ENCODE peak calls at places on chromosomes 11 and 22, in nine cellular contexts. S, G, U, X, D, Y, F, N and P are unnamed samples.

GRCh38 chr11:80831374-80831773 is 1390.5 kb upstream of the TENM4 start:
- DNase-seq in S (no peak), G (no peak), U (no peak), X (no peak), D (no peak), Y (no peak), F (no peak), N (no peak), P (no peak)

GRCh38 chr22:33659423-33659822 is 260.9 kb downstream of the LARGE1 start:
- DNase-seq in S (peak; percentile 27), G (no peak), U (no peak), X (no peak), D (no peak), Y (peak; percentile 3), F (no peak), N (no peak), P (no peak)

GRCh38 chr22:45994516-45995404 is 17.8 kb upstream of the WNT7B start:
- DNase-seq in S (peak; percentile 72), G (peak; percentile 23), U (peak; percentile 60), X (no peak), D (no peak), Y (peak; percentile 48), F (peak; percentile 51), N (peak; percentile 94), P (peak; percentile 77)

GRCh38 chr11:73743045-73743444 is 17.8 kb downstream of the RAB6A start:
- DNase-seq in S (no peak), G (no peak), U (no peak), X (no peak), D (no peak), Y (no peak), F (no peak), N (no peak), P (no peak)

GRCh38 chr22:24141586-24141985 is 39.7 kb upstream of the SUSD2 start:
- DNase-seq in S (no peak), G (no peak), U (no peak), X (no peak), D (no peak), Y (peak; percentile 30), F (no peak), N (peak; percentile 70), P (peak; percentile 59)

GRCh38 chr22:30195245-30196140 is 51.1 kb downstream of the LIF start:
- DNase-seq in S (peak; percentile 26), G (no peak), U (no peak), X (no peak), D (no peak), Y (no peak), F (no peak), N (no peak), P (no peak)

GRCh38 chr11:46414466-46414796 is 22.9 kb upstream of the CHRM4 start:
- DNase-seq in S (no peak), G (peak; percentile 98), U (no peak), X (no peak), D (no peak), Y (no peak), F (no peak), N (no peak), P (no peak)

GRCh38 chr11:87263979-87264378 is 226.2 kb downstream of the TMEM135 start:
- DNase-seq in S (no peak), G (no peak), U (no peak), X (no peak), D (no peak), Y (no peak), F (no peak), N (no peak), P (no peak)

GRCh38 chr11:38302564-38302963 is 1704.5 kb upstream of the RAG2 start:
- DNase-seq in S (no peak), G (no peak), U (no peak), X (no peak), D (no peak), Y (no peak), F (no peak), N (no peak), P (no peak)

GRCh38 chr11:66981976-66982578 is 7.0 kb downstream of the C11orf86 start:
- DNase-seq in S (peak; percentile 92), G (peak; percentile 84), U (no peak), X (peak; percentile 37), D (peak; percentile 75), Y (peak; percentile 89), F (peak; percentile 83), N (no peak), P (peak; percentile 26)

GRCh38 chr22:42686756-42687491 is 33.7 kb downstream of the A4GALT start:
- DNase-seq in S (no peak), G (no peak), U (no peak), X (no peak), D (no peak), Y (no peak), F (no peak), N (no peak), P (no peak)

GRCh38 chr11:43736502-43737193 is 56.1 kb downstream of the HSD17B12 start:
- DNase-seq in S (no peak), G (no peak), U (no peak), X (no peak), D (peak; percentile 16), Y (peak; percentile 78), F (no peak), N (no peak), P (no peak)

GRCh38 chr11:57639321-57640067 is 10.2 kb downstream of the YPEL4 start:
- DNase-seq in S (no peak), G (no peak), U (no peak), X (no peak), D (no peak), Y (peak; percentile 89), F (no peak), N (no peak), P (no peak)

GRCh38 chr11:117189941-117190544 is 9.1 kb upstream of the TAGLN start:
- DNase-seq in S (no peak), G (no peak), U (no peak), X (no peak), D (no peak), Y (no peak), F (no peak), N (peak; percentile 47), P (no peak)

GRCh38 chr11:65128182-65129145 is 5.9 kb downstream of the SYVN1 start:
- DNase-seq in S (no peak), G (no peak), U (no peak), X (no peak), D (no peak), Y (no peak), F (no peak), N (no peak), P (no peak)

GRCh38 chr11:124474079-124474478 is 28.6 kb upstream of the OR8B8 start:
- DNase-seq in S (no peak), G (no peak), U (no peak), X (no peak), D (no peak), Y (no peak), F (no peak), N (no peak), P (no peak)

GRCh38 chr11:9736365-9736764 is 72.5 kb downstream of the SWAP70 start:
- DNase-seq in S (no peak), G (no peak), U (no peak), X (no peak), D (no peak), Y (no peak), F (no peak), N (no peak), P (no peak)

GRCh38 chr11:122796128-122796717 is 42.1 kb upstream of the CRTAM start:
- DNase-seq in S (no peak), G (peak; percentile 49), U (peak; percentile 33), X (peak; percentile 37), D (no peak), Y (peak; percentile 68), F (peak; percentile 24), N (peak; percentile 84), P (peak; percentile 72)

GRCh38 chr11:133999355-133999754 is 42.6 kb upstream of the IGSF9B start:
- DNase-seq in S (no peak), G (no peak), U (no peak), X (no peak), D (no peak), Y (no peak), F (no peak), N (no peak), P (no peak)

GRCh38 chr11:17544181-17544622 is at the start of gene USH1C:
- DNase-seq in S (no peak), G (no peak), U (no peak), X (no peak), D (no peak), Y (no peak), F (peak; percentile 63), N (peak; percentile 64), P (peak; percentile 21)

GRCh38 chr22:40345801-40346177 is 511 bp upstream of the ADSL start:
- DNase-seq in S (no peak), G (peak; percentile 34), U (no peak), X (no peak), D (peak; percentile 10), Y (peak; percentile 42), F (peak; percentile 27), N (peak; percentile 87), P (peak; percentile 55)

GRCh38 chr11:11505190-11505589 is 116.6 kb downstream of the GALNT18 start:
- DNase-seq in S (no peak), G (no peak), U (no peak), X (no peak), D (no peak), Y (no peak), F (no peak), N (no peak), P (no peak)

GRCh38 chr22:44102121-44102520 is 78.0 kb downstream of the PARVB start:
- DNase-seq in S (no peak), G (no peak), U (no peak), X (no peak), D (no peak), Y (no peak), F (no peak), N (no peak), P (no peak)

GRCh38 chr11:96114178-96115070 is 190.5 kb upstream of the MTMR2 start:
- DNase-seq in S (no peak), G (peak; percentile 73), U (no peak), X (no peak), D (no peak), Y (no peak), F (no peak), N (no peak), P (no peak)

GRCh38 chr11:14300661-14301304 is 58.2 kb downstream of the RRAS2 start:
- DNase-seq in S (peak; percentile 37), G (peak; percentile 54), U (no peak), X (peak; percentile 65), D (peak; percentile 45), Y (peak; percentile 88), F (peak; percentile 65), N (peak; percentile 71), P (peak; percentile 42)